ENCODE peak calls at places on chromosomes 2 and 18, in nine cellular contexts. F, Y, L, N, S, Q, T, R and V are unnamed samples.

GRCh38 chr18:51194604-51195003 is 2.9 kb downstream of the MEX3C start:
- DNase-seq in F (peak), Y (no peak), L (no peak), N (no peak), S (no peak), Q (no peak), T (no peak), R (peak), V (no peak)

GRCh38 chr2:27875089-27875881 is 14.9 kb downstream of the RBKS start:
- DNase-seq in F (no peak), Y (no peak), L (no peak), N (no peak), S (no peak), Q (no peak), T (no peak), R (no peak), V (no peak)

GRCh38 chr18:10912790-10913560 is 236.4 kb downstream of the PIEZO2 start:
- DNase-seq in F (peak), Y (peak), L (no peak), N (no peak), S (no peak), Q (no peak), T (no peak), R (peak), V (peak)

GRCh38 chr2:63424329-63425078 is 163.8 kb downstream of the WDPCP start:
- DNase-seq in F (peak), Y (peak), L (no peak), N (no peak), S (no peak), Q (no peak), T (no peak), R (peak), V (peak)

GRCh38 chr2:134446431-134447091 is 192.7 kb downstream of the MGAT5 start:
- DNase-seq in F (peak), Y (peak), L (peak), N (no peak), S (no peak), Q (no peak), T (no peak), R (peak), V (no peak)

GRCh38 chr2:236396818-236397350 is 132.7 kb upstream of the ASB18 start:
- DNase-seq in F (no peak), Y (no peak), L (no peak), N (no peak), S (no peak), Q (no peak), T (no peak), R (no peak), V (no peak)

GRCh38 chr2:239695728-239696240 is 295.0 kb upstream of the HDAC4 start:
- DNase-seq in F (no peak), Y (no peak), L (no peak), N (no peak), S (no peak), Q (no peak), T (no peak), R (no peak), V (no peak)

GRCh38 chr2:62800618-62801017 is 95.1 kb downstream of the EHBP1 start:
- DNase-seq in F (no peak), Y (no peak), L (no peak), N (no peak), S (no peak), Q (no peak), T (no peak), R (no peak), V (no peak)

GRCh38 chr2:23651187-23651983 is 266.4 kb downstream of the KLHL29 start:
- DNase-seq in F (peak), Y (peak), L (peak), N (no peak), S (no peak), Q (no peak), T (no peak), R (peak), V (peak)
- H3K4me3 ChIP-seq in F (no peak), Y (no peak), L (no peak), N (no peak), S (no peak), Q (no peak), T (no peak), R (no peak), V (no peak)

DNA sequence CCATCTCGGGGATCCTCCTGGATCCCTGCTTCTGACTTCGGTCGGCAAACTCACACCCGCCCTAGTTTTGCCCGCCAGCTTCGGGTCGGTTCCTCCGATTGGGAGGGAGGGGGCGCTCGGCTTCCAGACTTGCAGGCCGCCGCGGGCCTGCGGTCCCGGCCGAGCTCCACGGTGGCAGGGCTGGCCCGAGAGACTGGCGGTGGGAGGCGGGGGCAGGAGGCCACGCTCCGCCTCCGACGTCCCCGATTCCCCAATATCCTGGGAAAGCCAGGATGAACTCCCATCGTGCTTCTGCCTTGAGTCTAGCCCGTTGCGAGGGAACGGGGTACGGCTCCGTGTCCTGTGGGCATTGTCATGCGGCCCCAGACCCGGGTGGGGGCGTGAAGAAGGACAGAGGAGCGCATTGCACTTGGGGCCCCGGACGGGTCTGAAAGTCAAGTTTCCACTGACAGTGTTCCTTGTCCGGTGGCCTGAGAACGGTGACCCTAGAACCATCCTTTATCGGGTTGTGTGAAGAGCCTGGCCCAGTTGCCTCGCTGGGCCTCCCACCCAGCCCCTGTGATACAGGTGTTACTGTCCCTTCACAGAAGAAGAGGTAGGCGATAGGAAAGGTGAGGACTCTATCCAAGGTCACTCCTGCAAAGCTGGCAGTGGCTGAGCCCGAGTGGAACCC is 2.4 kb upstream of the INHBB start:
- DNase-seq in F (peak), Y (peak), L (peak), N (peak), S (no peak), Q (peak), T (peak), R (peak), V (peak)
- H3K4me3 ChIP-seq in F (no peak), Y (no peak), L (no peak), N (no peak), S (peak), Q (no peak), T (no peak), R (peak), V (no peak)

GRCh38 chr2:222862915-222863544 is 2.2 kb downstream of the ACSL3 start:
- DNase-seq in F (peak), Y (no peak), L (no peak), N (no peak), S (no peak), Q (no peak), T (no peak), R (peak), V (no peak)
- H3K4me3 ChIP-seq in F (peak), Y (peak), L (peak), N (no peak), S (peak), Q (peak), T (no peak), R (peak), V (peak)

DNA sequence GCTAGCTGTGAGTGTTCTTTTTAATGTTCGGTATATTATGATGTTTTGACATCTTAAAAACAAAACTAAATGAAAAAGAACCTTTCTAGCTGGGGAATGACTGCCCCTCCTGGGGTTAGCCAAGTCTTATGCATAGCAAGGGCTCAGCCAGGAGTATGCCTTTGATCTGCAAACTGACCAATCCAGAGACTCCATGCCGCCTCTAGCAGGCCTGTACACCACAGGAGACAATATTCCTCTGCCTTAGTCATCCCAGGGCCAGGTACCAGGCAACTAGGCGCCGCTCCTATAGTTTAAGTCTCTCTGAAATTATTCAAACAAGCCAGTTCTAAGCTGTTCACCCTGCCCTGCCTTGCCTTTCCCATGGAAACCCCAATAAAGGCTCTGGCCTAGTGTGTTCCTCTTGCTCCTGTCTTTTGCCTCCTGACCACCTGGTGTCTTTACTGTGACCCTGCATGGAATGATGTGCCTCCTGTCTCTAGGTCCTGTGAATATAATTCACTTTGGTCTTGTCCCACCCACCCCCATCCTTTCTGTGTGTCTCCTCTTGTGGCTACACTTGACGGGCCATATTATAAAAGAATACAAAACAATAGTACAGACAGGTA is 52.0 kb upstream of the CHN1 start:
- DNase-seq in F (no peak), Y (peak), L (no peak), N (no peak), S (no peak), Q (no peak), T (no peak), R (no peak), V (peak)
- H3K4me3 ChIP-seq in F (no peak), Y (no peak), L (no peak), N (no peak), S (no peak), Q (no peak), T (no peak), R (no peak), V (no peak)

GRCh38 chr2:151359768-151360167 is 2.4 kb downstream of the TNFAIP6 start:
- DNase-seq in F (no peak), Y (no peak), L (no peak), N (no peak), S (no peak), Q (no peak), T (no peak), R (no peak), V (no peak)

GRCh38 chr2:151361674-151362380 is 4.4 kb downstream of the TNFAIP6 start:
- DNase-seq in F (peak), Y (no peak), L (no peak), N (no peak), S (no peak), Q (no peak), T (no peak), R (peak), V (no peak)

GRCh38 chr2:151354807-151355206 is 2.6 kb upstream of the TNFAIP6 start:
- DNase-seq in F (no peak), Y (no peak), L (no peak), N (no peak), S (no peak), Q (no peak), T (no peak), R (no peak), V (no peak)

GRCh38 chr2:151357359-151357758 is at the start of gene TNFAIP6:
- DNase-seq in F (peak), Y (peak), L (peak), N (no peak), S (no peak), Q (no peak), T (no peak), R (peak), V (peak)
- H3K4me3 ChIP-seq in F (peak), Y (no peak), L (peak), N (no peak), S (no peak), Q (no peak), T (no peak), R (peak), V (no peak)

DNA sequence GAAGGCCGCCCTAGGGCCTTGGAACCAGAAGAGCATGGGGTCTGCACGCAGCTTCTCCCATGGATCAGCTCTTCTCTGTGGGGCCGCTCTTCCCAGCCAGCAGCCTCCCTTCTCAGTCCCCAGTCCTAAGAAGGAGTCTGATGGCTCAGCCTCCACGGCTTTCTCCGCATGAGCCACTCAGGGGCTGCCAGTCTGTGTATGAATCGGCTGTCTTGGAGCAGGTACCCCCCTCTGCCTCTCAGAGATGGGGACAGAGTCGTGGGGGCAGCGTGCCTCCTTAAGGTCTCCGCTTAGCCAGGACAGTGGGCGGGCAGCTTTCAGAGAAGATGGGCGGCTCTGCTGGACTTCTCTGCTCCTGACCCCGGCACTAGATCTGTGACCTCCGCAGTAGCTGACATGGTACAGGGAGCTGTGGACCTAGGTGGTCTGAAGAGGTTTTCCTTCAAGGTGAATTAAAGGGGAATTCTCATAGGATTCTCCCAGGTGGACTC is 21.6 kb downstream of the INPP5D start:
- DNase-seq in F (no peak), Y (no peak), L (no peak), N (no peak), S (no peak), Q (no peak), T (no peak), R (no peak), V (no peak)
- H3K4me3 ChIP-seq in F (no peak), Y (no peak), L (no peak), N (no peak), S (no peak), Q (no peak), T (no peak), R (no peak), V (no peak)